ENCODE peak calls at places on chromosomes 5 and 9, in five cellular contexts. S is activated CD4-positive, CD25-positive, alpha-beta regulatory T cell treated with anti-CD3 and anti-CD28 coated beads, Interleukin-2, amount 50 U/mL, for 16 hours; Z is NCI-H460; D is activated CD4-positive, alpha-beta T cell treated with anti-CD3 and anti-CD28 coated beads, Interleukin-2, amount 10 ng/mL, durations not matched to agents 7 days and 5 days; E is astrocyte of the cerebellum. Y is an unnamed sample.
A peak's percentile ranks its signal among the peaks of the same experiment; 100 is the strongest.

GRCh38 chr9:124286292-124286931 is 28.7 kb downstream of the NEK6 start:
- DNase-seq in Z (no peak), D (peak; percentile 26), S (peak; percentile 47), E (peak; percentile 67), Y (peak; percentile 98)

GRCh38 chr5:57488308-57488955 is 5.8 kb upstream of the ACTBL2 start:
- DNase-seq in S (no peak), Z (no peak), E (no peak), D (no peak), Y (peak; percentile 86)

GRCh38 chr5:160250826-160251225 is 21.5 kb downstream of the FABP6 start:
- DNase-seq in S (no peak), E (no peak), Z (no peak), D (no peak), Y (no peak)

GRCh38 chr9:134656334-134657034 is 14.9 kb downstream of the COL5A1 start:
- DNase-seq in E (no peak), S (no peak), Z (no peak), D (no peak), Y (no peak)

GRCh38 chr9:129712595-129713524 is 40.0 kb downstream of the PTGES start:
- DNase-seq in S (no peak), D (no peak), Z (no peak), E (no peak), Y (peak; percentile 87)

GRCh38 chr9:116193636-116194035 is 40.0 kb downstream of the PAPPA start:
- DNase-seq in D (no peak), E (peak; percentile 66), Z (no peak), S (no peak), Y (peak; percentile 89)

GRCh38 chr9:15277400-15278137 is 29.4 kb downstream of the TTC39B start:
- DNase-seq in E (peak; percentile 32), S (no peak), Z (peak; percentile 20), D (no peak), Y (peak; percentile 25)

GRCh38 chr9:121217609-121218292 is 16.1 kb upstream of the RAB14 start:
- DNase-seq in D (no peak), Z (no peak), E (no peak), S (no peak), Y (peak; percentile 83)

GRCh38 chr9:135950135-135950682 is 11.0 kb downstream of the UBAC1 start:
- DNase-seq in D (no peak), S (no peak), E (no peak), Z (no peak), Y (no peak)

GRCh38 chr5:144134181-144134827 is 36.2 kb downstream of the YIPF5 start:
- DNase-seq in E (no peak), S (no peak), D (no peak), Z (no peak), Y (no peak)

GRCh38 chr9:90578116-90578815 is 64.4 kb downstream of the DIRAS2 start:
- DNase-seq in D (no peak), S (no peak), Z (no peak), E (no peak), Y (no peak)

GRCh38 chr5:89083791-89084190 is 200.8 kb upstream of the MEF2C start:
- DNase-seq in D (no peak), Z (no peak), E (no peak), S (no peak), Y (peak; percentile 42)

GRCh38 chr5:89520771-89521170 is 637.8 kb upstream of the MEF2C start:
- DNase-seq in D (no peak), Z (no peak), E (peak; percentile 58), S (no peak), Y (no peak)

GRCh38 chr5:153079396-153079795 is 411.1 kb upstream of the GRIA1 start:
- DNase-seq in D (no peak), E (no peak), Z (no peak), S (no peak), Y (no peak)

GRCh38 chr9:81628897-81629296 is 60.5 kb downstream of the TLE1 start:
- DNase-seq in D (no peak), Z (no peak), E (no peak), S (no peak), Y (peak; percentile 65)

GRCh38 chr9:85089188-85089969 is 419.9 kb downstream of the NTRK2 start:
- DNase-seq in D (no peak), Z (no peak), S (no peak), E (no peak), Y (no peak)

GRCh38 chr5:141815051-141815795 is 63.0 kb downstream of the PCDH1 start:
- DNase-seq in D (no peak), Z (no peak), S (no peak), E (no peak), Y (no peak)

GRCh38 chr9:130179508-130179907 is 7.3 kb downstream of the NCS1 start:
- DNase-seq in S (no peak), Z (no peak), D (no peak), E (no peak), Y (no peak)

GRCh38 chr9:132164604-132165362 is 2.9 kb downstream of the NTNG2 start:
- DNase-seq in E (no peak), Z (no peak), S (no peak), D (no peak), Y (no peak)

GRCh38 chr9:125659954-125660353 is 47.1 kb downstream of the MAPKAP1 start:
- DNase-seq in D (no peak), S (no peak), E (no peak), Z (no peak), Y (peak; percentile 90)

GRCh38 chr5:1562599-1562998 is 38.8 kb upstream of the LPCAT1 start:
- DNase-seq in E (no peak), D (no peak), Z (no peak), S (no peak), Y (no peak)

GRCh38 chr5:149257875-149258705 is 13.6 kb upstream of the AFAP1L1 start:
- DNase-seq in S (no peak), D (no peak), Z (no peak), E (no peak), Y (peak; percentile 87)

GRCh38 chr9:29830815-29831214 is 2257.5 kb upstream of the C9orf72 start:
- DNase-seq in S (no peak), E (peak; percentile 3), Z (peak; percentile 32), D (no peak), Y (no peak)

GRCh38 chr9:133518193-133518592 is 6.6 kb downstream of the MYMK start:
- DNase-seq in S (no peak), D (no peak), E (no peak), Z (no peak), Y (no peak)

GRCh38 chr5:171776747-171777419 is 8.7 kb upstream of the SMIM23 start:
- DNase-seq in D (no peak), E (peak; percentile 23), Z (no peak), S (no peak), Y (peak; percentile 34)

GRCh38 chr5:146510528-146510927 is 5.5 kb downstream of the GPR151 start:
- DNase-seq in E (no peak), D (no peak), S (no peak), Z (no peak), Y (peak; percentile 53)

GRCh38 chr5:97449172-97449571 is 266.1 kb upstream of the RIOK2 start:
- DNase-seq in D (no peak), E (no peak), Z (no peak), S (no peak), Y (no peak)